ENCODE peak calls at places on chromosomes 11 and 22, in six cellular contexts. K is IMR-90, A is mesenchymal stem cell, L is mesendoderm, B is neuronal stem cell, H is H1. U is an unnamed sample.

GRCh38 chr11:34236572-34236971 is 121.2 kb downstream of the ABTB2 start:
- DNase-seq in K (no peak), A (no peak), L (peak; percentile 94), B (no peak), H (no peak), U (no peak)

GRCh38 chr11:126124284-126124683 is 61.6 kb upstream of the CDON start:
- DNase-seq in K (peak; percentile 15), A (no peak), L (no peak), B (no peak), H (no peak), U (no peak)

GRCh38 chr22:30453731-30454510 is 17.9 kb downstream of the SEC14L3 start:
- DNase-seq in K (no peak), A (peak; percentile 12), L (peak; percentile 48), B (no peak), H (no peak), U (no peak)

GRCh38 chr11:45815747-45816146 is 10.8 kb downstream of the SLC35C1 start:
- DNase-seq in K (peak; percentile 18), A (peak; percentile 34), L (peak; percentile 76), B (no peak), H (no peak), U (no peak)

GRCh38 chr11:87917111-87917510 is 258.1 kb downstream of the RAB38 start:
- DNase-seq in K (no peak), A (no peak), L (no peak), B (no peak), H (no peak), U (no peak)

GRCh38 chr11:13465909-13466371 is 2.9 kb upstream of the BTBD10 start:
- DNase-seq in K (peak; percentile 55), A (peak; percentile 55), L (no peak), B (peak; percentile 17), H (no peak), U (peak; percentile 65)

GRCh38 chr11:125942771-125943428 is 2.9 kb upstream of the VSIG10L2 start:
- DNase-seq in K (no peak), A (no peak), L (no peak), B (no peak), H (no peak), U (no peak)

GRCh38 chr11:14973621-14974020 is 1.5 kb upstream of the CALCA start:
- DNase-seq in K (peak; percentile 4), A (peak; percentile 12), L (peak; percentile 51), B (peak; percentile 36), H (no peak), U (no peak)

GRCh38 chr22:40400173-40400572 is 29.8 kb downstream of the SGSM3 start:
- DNase-seq in K (no peak), A (no peak), L (no peak), B (no peak), H (no peak), U (no peak)

GRCh38 chr11:66283461-66284105 is 5.4 kb downstream of the YIF1A start:
- DNase-seq in K (no peak), A (no peak), L (no peak), B (no peak), H (no peak), U (no peak)

GRCh38 chr11:103659138-103659734 is 377.2 kb upstream of the DDI1 start:
- DNase-seq in K (no peak), A (no peak), L (peak; percentile 60), B (no peak), H (no peak), U (peak; percentile 19)

GRCh38 chr22:41365425-41365824 is 16.3 kb upstream of the TEF start:
- DNase-seq in K (no peak), A (no peak), L (no peak), B (no peak), H (no peak), U (no peak)

GRCh38 chr11:11865449-11865848 is 23.7 kb downstream of the USP47 start:
- DNase-seq in K (no peak), A (peak; percentile 64), L (no peak), B (no peak), H (no peak), U (no peak)

GRCh38 chr22:22779213-22779612 is 108.4 kb upstream of the IGLL5 start:
- DNase-seq in K (no peak), A (no peak), L (no peak), B (no peak), H (no peak), U (no peak)
- H4K8ac ChIP-seq in K (no peak overlapping the region), A (no peak overlapping the region), L (no peak overlapping the region), B (no peak overlapping the region), H (no peak overlapping the region), U (no peak overlapping the region)

DNA sequence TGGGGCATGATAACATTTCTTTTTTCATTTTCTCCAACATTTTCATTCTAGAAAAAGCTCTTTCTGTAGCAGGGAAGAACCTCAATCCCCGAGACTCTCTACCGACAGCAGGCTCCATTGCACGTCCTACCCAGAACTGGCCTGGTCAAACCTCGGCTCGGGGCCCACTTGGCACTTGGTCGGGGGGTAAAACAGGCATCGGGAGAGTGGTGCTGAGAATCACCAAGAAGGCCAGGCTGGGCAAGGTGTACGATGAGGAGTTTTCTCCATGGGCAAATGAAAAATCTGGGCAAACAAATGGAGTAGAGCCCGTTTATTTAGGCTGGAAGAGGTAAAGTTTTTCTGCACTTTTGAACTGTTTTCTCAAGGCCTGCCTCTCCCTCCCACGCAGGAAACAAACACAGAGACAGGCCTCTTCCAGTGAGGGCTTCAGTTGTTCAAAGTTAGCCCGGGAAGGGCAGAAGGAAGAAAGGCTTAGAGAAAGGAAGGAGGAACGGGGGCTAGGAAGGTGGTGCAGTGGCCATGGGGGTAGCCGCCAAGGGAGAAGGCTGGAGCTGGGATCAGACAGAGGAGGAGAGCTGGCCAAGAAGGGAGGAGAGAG is 87.6 kb downstream of the ETS1 start:
- DNase-seq in K (no peak), A (no peak), L (no peak), B (no peak), H (no peak), U (no peak)
- H3K9ac ChIP-seq in K (peak overlapping the region; percentile 17), A (peak overlapping the region; percentile 67), L (no peak overlapping the region), B (no peak overlapping the region), H (no peak overlapping the region), U (no peak overlapping the region)

GRCh38 chr11:86803136-86803535 is 2.8 kb downstream of the PRSS23 start:
- DNase-seq in K (no peak), A (no peak), L (no peak), B (no peak), H (no peak), U (no peak)
- H3K4me3 ChIP-seq in K (no peak overlapping the region), A (peak overlapping the region; percentile 87), L (no peak overlapping the region), B (peak overlapping the region; percentile 87), H (no peak overlapping the region), U (no peak overlapping the region)

DNA sequence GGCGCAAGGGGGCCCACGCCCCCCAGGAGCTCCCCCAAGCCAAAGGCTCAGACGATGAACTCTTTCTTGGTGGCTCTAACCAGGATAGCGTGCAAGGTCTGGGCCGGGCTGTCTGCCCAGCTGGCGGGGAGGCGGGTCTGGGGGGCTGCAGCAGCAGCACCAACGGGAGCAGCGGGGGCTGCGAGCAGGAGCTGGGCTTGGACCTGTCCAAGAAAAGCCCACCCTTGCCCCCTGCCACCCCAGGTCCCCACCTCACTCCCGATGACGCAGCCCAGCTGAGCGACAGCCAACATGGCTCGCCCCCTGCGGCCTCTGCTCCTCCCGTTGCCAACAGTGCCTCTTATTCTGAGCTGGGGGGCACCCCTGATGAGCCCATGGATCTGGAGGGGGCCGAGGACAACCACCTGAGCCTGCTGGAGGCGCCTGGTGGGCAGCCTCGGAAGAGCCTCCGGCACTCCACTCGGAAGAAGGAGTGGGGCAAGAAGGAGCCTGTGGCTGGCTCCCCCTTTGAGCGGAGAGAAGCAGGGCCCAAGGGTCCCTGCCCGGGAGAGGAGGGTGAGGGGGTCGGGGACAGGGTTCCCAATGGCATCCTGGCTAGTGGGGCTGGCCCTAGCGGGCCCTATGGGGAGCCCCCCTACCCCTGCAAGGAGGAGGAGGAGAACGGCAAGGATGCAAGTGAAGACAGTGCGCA is 21.6 kb upstream of the TMEM191C start:
- DNase-seq in K (no peak), A (no peak), L (no peak), B (no peak), H (no peak), U (no peak)
- H4K8ac ChIP-seq in K (no peak overlapping the region), A (no peak overlapping the region), L (no peak overlapping the region), B (no peak overlapping the region), H (no peak overlapping the region), U (no peak overlapping the region)

GRCh38 chr22:37803636-37804371 is 3.9 kb upstream of the GCAT start:
- DNase-seq in K (no peak), A (no peak), L (no peak), B (no peak), H (no peak), U (no peak)

GRCh38 chr22:37803195-37803635 is 4.5 kb upstream of the GCAT start:
- DNase-seq in K (no peak), A (no peak), L (peak; percentile 65), B (no peak), H (no peak), U (no peak)

GRCh38 chr22:37804502-37804885 is 3.2 kb upstream of the GCAT start:
- DNase-seq in K (no peak), A (no peak), L (no peak), B (no peak), H (no peak), U (no peak)

GRCh38 chr22:37801946-37802309 is 5.8 kb upstream of the GCAT start:
- DNase-seq in K (no peak), A (no peak), L (no peak), B (no peak), H (no peak), U (peak; percentile 18)

GRCh38 chr22:37802310-37803194 is 5.2 kb upstream of the GCAT start:
- DNase-seq in K (peak; percentile 39), A (peak; percentile 57), L (peak; percentile 75), B (peak; percentile 73), H (no peak), U (no peak)
- H3K9ac ChIP-seq in K (peak overlapping the region; percentile 73), A (peak overlapping the region; percentile 79), L (peak overlapping the region; percentile 76), B (peak overlapping the region; percentile 86), H (no peak overlapping the region), U (peak overlapping the region; percentile 67)

DNA sequence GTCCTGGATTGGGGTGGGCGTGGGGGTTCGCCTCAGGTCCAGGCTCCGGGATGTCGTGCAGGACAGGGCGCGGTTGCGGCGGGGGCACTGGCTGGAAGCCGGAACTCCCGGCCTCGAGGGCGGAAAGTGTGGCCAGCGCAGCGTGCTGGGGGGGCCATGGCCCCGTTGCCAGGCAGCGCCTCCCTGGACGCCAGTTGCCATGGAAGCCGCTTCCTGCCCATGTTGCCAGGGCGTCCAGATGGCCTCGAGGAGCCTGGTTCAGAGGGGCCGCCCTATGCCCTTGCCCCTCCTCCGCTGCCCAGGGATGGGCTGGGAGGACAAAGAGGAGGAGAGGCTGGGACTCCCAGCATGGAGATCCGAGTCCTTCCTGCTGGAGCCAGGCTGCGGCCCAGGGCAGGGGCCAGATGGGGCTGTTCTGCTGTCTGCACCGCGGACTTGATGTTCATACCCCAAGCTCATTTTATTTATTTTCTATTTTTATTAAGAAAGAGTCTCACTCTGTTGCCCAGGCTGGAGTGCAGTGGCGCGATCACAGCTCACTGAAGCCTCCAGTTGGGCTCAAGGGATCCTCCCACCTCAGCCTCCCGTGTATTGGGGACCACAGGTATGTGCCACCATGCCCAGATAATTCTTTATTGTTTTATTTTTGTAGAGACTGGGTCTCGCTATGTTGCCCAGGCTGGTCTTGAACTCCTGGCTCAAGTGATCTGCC is 4.6 kb upstream of the CCDC188 start:
- DNase-seq in K (no peak), A (no peak), L (no peak), B (no peak), H (no peak), U (no peak)
- H3K4me3 ChIP-seq in K (no peak overlapping the region), A (no peak overlapping the region), L (no peak overlapping the region), B (peak overlapping the region; percentile 8), H (no peak overlapping the region), U (no peak overlapping the region)

GRCh38 chr11:58578635-58579191 is at the start of gene ZFP91:
- DNase-seq in K (peak; percentile 98), A (peak; percentile 99), L (peak; percentile 99), B (peak; percentile 97), H (peak; percentile 89), U (peak; percentile 97)
- H4K8ac ChIP-seq in K (peak within 1 kb of the TSS; percentile 88), A (peak within 1 kb of the TSS; percentile 99), L (peak within 1 kb of the TSS; percentile 83), B (peak within 1 kb of the TSS; percentile 82), H (peak within 1 kb of the TSS; percentile 99), U (peak within 1 kb of the TSS; percentile 98)